ENCODE peak calls at places on chromosome 14, in four cellular contexts. J is Panc1, N is breast epithelium, T is transverse colon. O is an unnamed sample. For H3K4me1, the result is how much of the 10 kb centered on the place peaks cover.

GRCh38 chr14:92037989-92038388 is 1.9 kb downstream of the TRIP11 start:
- DNase-seq in J (no peak), N (no peak), T (no peak), O (no peak)

GRCh38 chr14:63671987-63672386 is 30.3 kb upstream of the WDR89 start:
- DNase-seq in J (no peak), N (no peak), T (no peak), O (no peak)

GRCh38 chr14:41766772-41767171 is 160.1 kb downstream of the LRFN5 start:
- DNase-seq in J (no peak), N (no peak), T (no peak), O (no peak)

GRCh38 chr14:34628681-34629135 is 1.2 kb downstream of the SNX6 start:
- DNase-seq in J (no peak), N (no peak), T (peak), O (peak)

GRCh38 chr14:26204954-26205479 is 392.8 kb downstream of the NOVA1 start:
- DNase-seq in J (no peak), N (peak), T (peak), O (no peak)

GRCh38 chr14:94122438-94122837 is 7.0 kb downstream of the IFI27L2 start:
- DNase-seq in J (no peak), N (no peak), T (no peak), O (no peak)

GRCh38 chr14:93019367-93019843 is 96.3 kb downstream of the ITPK1 start:
- DNase-seq in J (no peak), N (peak), T (peak), O (no peak)

GRCh38 chr14:59481407-59482119 is 2.6 kb downstream of the L3HYPDH start:
- DNase-seq in J (no peak), N (no peak), T (no peak), O (no peak)

GRCh38 chr14:92930737-92931602 is 8.0 kb downstream of the CHGA start:
- DNase-seq in J (no peak), N (no peak), T (no peak), O (no peak)

GRCh38 chr14:72433511-72433910 is 460.4 kb downstream of the DPF3 start:
- DNase-seq in J (no peak), N (no peak), T (no peak), O (no peak)

GRCh38 chr14:24251880-24252288 is 9.5 kb upstream of the TINF2 start:
- DNase-seq in J (no peak), N (no peak), T (no peak), O (no peak)

GRCh38 chr14:73612339-73613045 is at the start of gene ACOT6:
- DNase-seq in J (no peak), N (peak), T (peak), O (peak)

GRCh38 chr14:70821916-70822705 is 12.8 kb upstream of the MAP3K9 start:
- DNase-seq in J (no peak), N (no peak), T (peak), O (peak)

GRCh38 chr14:96931751-96932150 is 134.6 kb downstream of the VRK1 start:
- DNase-seq in J (no peak), N (no peak), T (no peak), O (peak)

GRCh38 chr14:31266437-31267331 is 59.1 kb upstream of the HECTD1 start:
- DNase-seq in J (no peak), N (no peak), T (no peak), O (no peak)

GRCh38 chr14:72613975-72614319 is 280.0 kb downstream of the DPF3 start:
- DNase-seq in J (no peak), N (no peak), T (no peak), O (no peak)

GRCh38 chr14:50599700-50600444 is 39.9 kb downstream of the ATL1 start:
- DNase-seq in J (peak), N (no peak), T (no peak), O (no peak)

GRCh38 chr14:32343926-32344430 is 14.9 kb downstream of the AKAP6 start:
- DNase-seq in J (no peak), N (no peak), T (no peak), O (no peak)

GRCh38 chr14:105882626-105883025 is 356.2 kb downstream of the TMEM121 start:
- DNase-seq in J (no peak), N (no peak), T (peak), O (peak)

GRCh38 chr14:68548194-68549056 is 244.4 kb downstream of the ZFP36L1 start:
- DNase-seq in J (no peak), N (peak), T (peak), O (no peak)

GRCh38 chr14:103696466-103697071 is 18.7 kb downstream of the XRCC3 start:
- DNase-seq in J (no peak), N (peak), T (peak), O (no peak)
- TF ChIP-seq POLR2AphosphoS5 in J (no peak), N (no peak), T (no peak), O (no peak)

GRCh38 chr14:75268638-75269550 is 9.7 kb upstream of the FOS start:
- DNase-seq in J (no peak), N (no peak), T (no peak), O (no peak)
- H3K4me1 ChIP-seq in J (under half), N (under half), T (under half), O (under half)

GRCh38 chr14:102726191-102726949 is 50.9 kb upstream of the TRAF3 start:
- DNase-seq in J (no peak), N (no peak), T (no peak), O (no peak)

GRCh38 chr14:102729268-102729667 is 48.0 kb upstream of the TRAF3 start:
- DNase-seq in J (no peak), N (no peak), T (no peak), O (no peak)

GRCh38 chr14:102729825-102730224 is 47.4 kb upstream of the TRAF3 start:
- DNase-seq in J (no peak), N (no peak), T (no peak), O (no peak)

GRCh38 chr14:102727336-102728095 is 49.7 kb upstream of the TRAF3 start:
- DNase-seq in J (no peak), N (no peak), T (no peak), O (no peak)

GRCh38 chr14:102728509-102728908 is 48.7 kb upstream of the TRAF3 start:
- DNase-seq in J (no peak), N (no peak), T (no peak), O (no peak)
- TF ChIP-seq POLR2AphosphoS5 in J (no peak), N (no peak), T (no peak), O (no peak)

DNA sequence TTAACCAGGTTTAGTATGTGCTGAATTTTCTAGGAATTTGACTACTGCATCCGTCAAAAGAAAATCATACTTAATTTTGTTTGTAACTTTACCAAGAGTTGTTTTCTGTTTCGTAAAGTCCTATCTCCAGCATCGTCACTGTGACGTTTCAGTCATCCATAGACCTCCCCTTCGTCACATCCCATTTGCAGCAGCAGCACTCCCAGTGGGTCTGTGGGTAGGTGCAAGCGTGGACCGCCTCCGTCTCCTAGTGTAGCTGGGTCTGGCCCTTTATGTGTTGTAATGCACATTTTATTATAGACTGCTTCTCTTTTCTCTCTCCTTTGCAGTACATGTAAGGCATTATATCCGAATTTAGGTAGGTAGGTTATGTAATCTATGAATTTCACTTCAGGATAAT is 41.0 kb downstream of the EVL start:
- DNase-seq in J (no peak), N (peak), T (no peak), O (no peak)
- H3K4me1 ChIP-seq in J (under half), N (under half), T (under half), O (half or more)

GRCh38 chr14:20456971-20457370 is 1.9 kb downstream of the APEX1 start:
- DNase-seq in J (no peak), N (no peak), T (no peak), O (no peak)

GRCh38 chr14:20455355-20456300 is 602 bp downstream of the APEX1 start:
- DNase-seq in J (no peak), N (peak), T (no peak), O (peak)

GRCh38 chr14:20460458-20461229 is 590 bp downstream of the PIP4P1 start:
- DNase-seq in J (no peak), N (no peak), T (peak), O (peak)

GRCh38 chr14:20461230-20462141 is at the start of gene PIP4P1:
- DNase-seq in J (peak), N (peak), T (peak), O (peak)

DNA sequence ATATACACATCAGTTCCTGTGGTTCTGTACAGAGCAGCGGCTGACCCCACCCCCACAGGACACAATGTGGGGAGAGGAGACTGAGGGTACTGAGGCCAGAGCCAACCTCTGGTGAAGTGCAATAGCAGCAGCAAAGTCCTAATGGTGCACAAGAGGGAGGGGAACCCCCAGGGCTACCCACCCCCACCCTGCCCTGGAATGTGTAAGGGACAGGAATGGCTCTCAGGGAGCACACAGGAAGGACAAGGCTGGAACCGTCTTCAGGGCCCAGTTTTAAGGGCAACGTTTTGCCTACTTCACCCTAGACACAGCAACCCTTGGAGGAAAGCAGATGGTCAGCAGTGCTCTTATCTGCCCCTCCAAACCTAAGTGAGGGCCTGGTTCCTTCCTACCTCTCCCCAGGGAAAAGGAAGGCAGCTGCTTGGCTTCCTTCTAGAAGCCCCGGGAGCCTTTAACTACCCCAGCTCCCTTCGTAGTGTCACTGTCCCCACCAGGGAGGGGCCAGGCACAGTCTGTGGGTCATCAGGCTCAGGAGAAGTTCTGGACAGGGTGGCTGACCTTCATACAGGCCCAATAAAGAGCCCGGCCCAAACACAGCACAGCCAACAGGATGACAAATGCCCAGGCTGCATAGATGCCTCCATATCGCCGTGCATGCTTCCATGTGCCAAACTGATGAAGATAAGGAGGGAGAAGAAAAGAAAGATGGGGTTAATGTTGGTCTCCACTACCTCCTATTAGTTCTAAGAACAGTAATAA is 3.0 kb downstream of the PIP4P1 start:
- DNase-seq in J (no peak), N (no peak), T (no peak), O (no peak)
- TF ChIP-seq POLR2AphosphoS5 in J (peak), N (no peak), T (no peak), O (no peak)

GRCh38 chr14:22541721-22542120 is 47.3 kb downstream of the DAD1 start:
- DNase-seq in J (no peak), N (no peak), T (no peak), O (no peak)
- H3K4me1 ChIP-seq in J (under half), N (under half), T (under half), O (under half)

DNA sequence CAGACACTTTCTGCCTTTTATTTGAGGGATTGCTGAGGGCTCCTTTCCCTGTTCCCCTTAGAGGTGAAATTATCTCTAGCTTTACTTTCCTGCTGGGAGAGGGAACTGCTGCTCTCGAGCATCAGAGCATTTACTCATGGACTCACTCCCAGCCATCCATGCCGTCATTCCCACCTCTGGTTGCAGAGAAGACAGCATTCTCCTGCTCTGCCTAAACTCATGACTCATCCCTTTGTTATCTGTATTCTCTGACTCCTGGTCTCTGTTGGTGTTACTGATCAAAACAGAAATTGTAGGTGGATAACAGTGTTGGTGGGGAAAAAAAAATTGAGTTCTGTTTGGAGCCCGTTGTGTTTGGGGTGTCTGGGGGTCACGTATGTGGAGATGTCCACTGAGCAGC is 159.3 kb downstream of the TTC8 start:
- DNase-seq in J (no peak), N (no peak), T (no peak), O (no peak)
- TF ChIP-seq POLR2AphosphoS5 in J (no peak), N (no peak), T (no peak), O (no peak)

O was measured in upper lobe of left lung.